ENCODE peak calls at places on chromosomes 7 and 10, in seven cellular contexts. G is esophagus muscularis mucosa, C is breast epithelium, Q is transverse colon, A is spleen, X is sigmoid colon, B is HL-60. Z is an unnamed sample.

GRCh38 chr7:101754432-101755159 is 62.8 kb upstream of the CUX1 start:
- DNase-seq in G (no peak), C (no peak), A (no peak), Q (no peak), X (no peak), B (no peak), Z (no peak)

GRCh38 chr7:121449304-121449703 is 53.2 kb upstream of the FAM3C start:
- DNase-seq in C (no peak), G (no peak), Q (no peak), A (no peak), B (no peak), X (no peak), Z (no peak)

GRCh38 chr10:92880233-92880861 is 32.0 kb downstream of the EXOC6 start:
- DNase-seq in A (no peak), C (no peak), G (no peak), Q (no peak), B (peak), X (no peak), Z (no peak)

GRCh38 chr10:79019961-79020491 is 48.7 kb upstream of the ZMIZ1 start:
- DNase-seq in C (no peak), G (no peak), B (no peak), Q (no peak), A (peak), X (peak), Z (peak)

GRCh38 chr10:72024596-72024995 is 60.4 kb downstream of the CHST3 start:
- DNase-seq in Q (no peak), G (no peak), B (no peak), A (no peak), X (no peak), C (no peak), Z (no peak)

GRCh38 chr7:105673367-105674188 is 92.3 kb upstream of the EFCAB10 start:
- DNase-seq in G (no peak), Q (peak), A (no peak), B (peak), X (peak), C (no peak), Z (no peak)

GRCh38 chr7:149820622-149821190 is 17.5 kb upstream of the ZNF862 start:
- DNase-seq in A (peak), C (no peak), X (no peak), B (no peak), G (no peak), Q (no peak), Z (no peak)

GRCh38 chr10:112985701-112986510 is 35.9 kb downstream of the TCF7L2 start:
- DNase-seq in Q (no peak), A (no peak), G (no peak), X (no peak), B (peak), C (no peak), Z (no peak)

GRCh38 chr10:114313866-114314265 is 74.8 kb downstream of the VWA2 start:
- DNase-seq in A (peak), C (peak), Q (no peak), X (peak), B (no peak), G (no peak), Z (peak)

GRCh38 chr10:58152698-58153263 is 114.9 kb downstream of the IPMK start:
- DNase-seq in B (peak), Q (peak), A (no peak), G (no peak), C (no peak), X (no peak), Z (no peak)

GRCh38 chr7:151599401-151600227 is 79.9 kb upstream of the RHEB start:
- DNase-seq in Q (peak), C (no peak), G (no peak), X (peak), A (no peak), B (no peak), Z (peak)

GRCh38 chr7:41010418-41010817 is 692.5 kb downstream of the INHBA start:
- DNase-seq in X (peak), Q (no peak), A (no peak), B (peak), C (no peak), G (no peak), Z (peak)

GRCh38 chr10:70352401-70353097 is 29.9 kb downstream of the LRRC20 start:
- DNase-seq in X (peak), B (peak), Q (no peak), C (no peak), G (no peak), A (peak), Z (no peak)

GRCh38 chr10:68424454-68425014 is 17.5 kb upstream of the RUFY2 start:
- DNase-seq in Q (no peak), A (no peak), B (no peak), C (no peak), G (no peak), X (no peak), Z (no peak)

GRCh38 chr7:115066634-115067033 is 144.7 kb downstream of the MDFIC start:
- DNase-seq in Q (no peak), C (no peak), B (no peak), X (no peak), G (no peak), A (no peak), Z (no peak)

GRCh38 chr7:73567701-73568685 is 10.4 kb downstream of the TBL2 start:
- DNase-seq in C (peak), Q (no peak), A (peak), B (no peak), X (no peak), G (no peak), Z (no peak)
- TF ChIP-seq POLR2AphosphoS5 in C (peak), Q (no peak), A (no peak), B (no peak), X (no peak), G (no peak), Z (no peak)

DNA sequence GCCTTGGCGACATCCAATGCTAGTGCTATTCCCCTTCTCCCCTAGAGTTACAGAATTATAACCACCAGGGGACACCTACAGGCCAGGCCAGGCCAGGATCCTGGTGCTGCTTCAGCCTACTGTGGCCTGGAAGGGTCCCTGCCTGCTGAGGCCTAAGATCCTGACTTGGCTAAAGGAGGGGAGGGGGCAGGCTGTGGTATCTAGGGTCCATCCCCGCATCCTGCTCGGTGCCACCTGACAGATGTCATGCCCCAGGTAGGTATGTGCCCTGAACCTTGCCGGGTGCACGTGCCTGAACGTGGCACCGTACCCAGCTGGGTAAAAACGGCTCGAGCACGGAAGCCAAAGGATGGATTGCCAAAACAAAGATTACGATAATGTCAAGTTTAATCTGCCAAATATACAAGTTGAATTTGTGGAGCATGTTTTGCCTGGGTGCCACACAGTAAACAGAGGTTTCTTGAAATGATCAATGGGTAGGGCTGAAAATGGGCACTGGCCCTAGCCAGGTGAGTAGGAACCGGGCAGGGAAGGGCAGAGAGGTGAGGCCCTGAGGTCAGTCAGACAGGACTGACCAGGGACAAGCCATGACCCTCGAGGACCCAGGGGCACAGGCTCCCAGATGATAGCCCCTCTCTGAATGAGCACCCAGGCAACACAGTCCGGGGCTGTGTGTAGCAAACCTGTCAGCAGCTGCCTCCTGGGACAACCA is 12.6 kb downstream of the PDAP1 start:
- DNase-seq in G (no peak), X (no peak), B (no peak), C (no peak), A (no peak), Q (no peak), Z (no peak)
- TF ChIP-seq CTCF in G (no peak), X (no peak), B (no peak), C (no peak), A (no peak), Q (no peak), Z (no peak)

GRCh38 chr10:60257767-60258428 is 131.8 kb downstream of the ANK3 start:
- DNase-seq in A (no peak), G (no peak), X (no peak), Q (no peak), B (no peak), C (no peak), Z (no peak)
- TF ChIP-seq POLR2AphosphoS5 in A (no peak), G (no peak), X (no peak), Q (no peak), B (no peak), C (no peak), Z (no peak)

GRCh38 chr7:17990761-17991160 is 36.9 kb downstream of the PRPS1L1 start:
- DNase-seq in Q (no peak), G (no peak), X (no peak), B (no peak), A (no peak), C (no peak), Z (no peak)

GRCh38 chr7:17994079-17994478 is 33.6 kb downstream of the PRPS1L1 start:
- DNase-seq in Q (no peak), B (no peak), X (no peak), A (no peak), G (no peak), C (no peak), Z (no peak)

GRCh38 chr7:17989546-17989945 is 38.1 kb downstream of the PRPS1L1 start:
- DNase-seq in G (no peak), A (no peak), X (no peak), Q (peak), C (no peak), B (no peak), Z (no peak)

GRCh38 chr7:17988858-17989257 is 38.8 kb downstream of the PRPS1L1 start:
- DNase-seq in X (no peak), A (no peak), G (no peak), C (no peak), Q (no peak), B (no peak), Z (no peak)

GRCh38 chr7:17991866-17992648 is 35.6 kb downstream of the PRPS1L1 start:
- DNase-seq in A (no peak), B (no peak), Q (peak), C (no peak), G (no peak), X (no peak), Z (no peak)
- TF ChIP-seq CTCF in A (no peak), B (no peak), Q (peak), C (no peak), G (no peak), X (no peak), Z (no peak)

GRCh38 chr7:51080622-51081269 is 235.9 kb downstream of the COBL start:
- DNase-seq in C (no peak), A (no peak), B (no peak), X (no peak), Q (no peak), G (peak), Z (no peak)

GRCh38 chr7:51084121-51084520 is 232.5 kb downstream of the COBL start:
- DNase-seq in B (no peak), Q (no peak), C (no peak), X (no peak), G (peak), A (no peak), Z (no peak)

GRCh38 chr7:51082940-51083533 is 233.6 kb downstream of the COBL start:
- DNase-seq in X (no peak), B (no peak), C (no peak), Q (no peak), G (peak), A (no peak), Z (no peak)

GRCh38 chr7:51081270-51081890 is 235.2 kb downstream of the COBL start:
- DNase-seq in G (peak), Q (no peak), A (no peak), C (no peak), B (no peak), X (no peak), Z (no peak)

GRCh38 chr7:51082096-51082840 is 234.3 kb downstream of the COBL start:
- DNase-seq in G (peak), C (no peak), A (no peak), B (no peak), X (no peak), Q (no peak), Z (no peak)
- TF ChIP-seq POLR2AphosphoS5 in G (no peak), C (no peak), A (no peak), B (no peak), X (no peak), Q (no peak), Z (no peak)

Z was measured in suprapubic skin.